ENCODE peak calls at places on chromosomes 6 and 20, in eight cellular contexts. One of them, this sample, is unnamed.

GRCh38 chr6:7050911-7051779 is 56.6 kb upstream of the RREB1 start:
- DNase-seq in mucosa of gallbladder: peak
- DNase-seq in Panc1: no peak
- DNase-seq in activated naive CD8-positive, alpha-beta T cell treated with anti-CD3 and anti-CD28 coated beads, Interleukin-2, amount 50 U/mL, for 24 hours: peak
- DNase-seq in stimulated activated CD4-positive, alpha-beta T cell treated with anti-CD3 and anti-CD28 coated beads, Interleukin-1b, Interleukin-23, amount 100 ng/mL, for 48 hours: peak
- DNase-seq in endothelial cell of umbilical vein: peak
- DNase-seq in AG09319: no peak
- DNase-seq in T-helper 2 cell: peak
- DNase-seq in this sample: peak

GRCh38 chr6:137258170-137258569 is 39.0 kb upstream of the IFNGR1 start:
- DNase-seq in endothelial cell of umbilical vein: no peak
- DNase-seq in stimulated activated CD4-positive, alpha-beta T cell treated with anti-CD3 and anti-CD28 coated beads, Interleukin-1b, Interleukin-23, amount 100 ng/mL, for 48 hours: no peak
- DNase-seq in mucosa of gallbladder: no peak
- DNase-seq in AG09319: no peak
- DNase-seq in activated naive CD8-positive, alpha-beta T cell treated with anti-CD3 and anti-CD28 coated beads, Interleukin-2, amount 50 U/mL, for 24 hours: no peak
- DNase-seq in Panc1: no peak
- DNase-seq in T-helper 2 cell: no peak
- DNase-seq in this sample: no peak

GRCh38 chr6:79630400-79630882 is 688 bp upstream of the SH3BGRL2 start:
- DNase-seq in stimulated activated CD4-positive, alpha-beta T cell treated with anti-CD3 and anti-CD28 coated beads, Interleukin-1b, Interleukin-23, amount 100 ng/mL, for 48 hours: no peak
- DNase-seq in Panc1: no peak
- DNase-seq in endothelial cell of umbilical vein: no peak
- DNase-seq in AG09319: no peak
- DNase-seq in mucosa of gallbladder: no peak
- DNase-seq in T-helper 2 cell: no peak
- DNase-seq in activated naive CD8-positive, alpha-beta T cell treated with anti-CD3 and anti-CD28 coated beads, Interleukin-2, amount 50 U/mL, for 24 hours: no peak
- DNase-seq in this sample: no peak

GRCh38 chr6:87919001-87919400 is 128.6 kb upstream of the SPACA1 start:
- DNase-seq in endothelial cell of umbilical vein: no peak
- DNase-seq in Panc1: no peak
- DNase-seq in T-helper 2 cell: no peak
- DNase-seq in AG09319: no peak
- DNase-seq in mucosa of gallbladder: no peak
- DNase-seq in stimulated activated CD4-positive, alpha-beta T cell treated with anti-CD3 and anti-CD28 coated beads, Interleukin-1b, Interleukin-23, amount 100 ng/mL, for 48 hours: no peak
- DNase-seq in activated naive CD8-positive, alpha-beta T cell treated with anti-CD3 and anti-CD28 coated beads, Interleukin-2, amount 50 U/mL, for 24 hours: no peak
- DNase-seq in this sample: no peak

GRCh38 chr6:36122495-36123269 is 7.6 kb upstream of the MAPK13 start:
- DNase-seq in Panc1: no peak
- DNase-seq in AG09319: no peak
- DNase-seq in mucosa of gallbladder: no peak
- DNase-seq in endothelial cell of umbilical vein: no peak
- DNase-seq in stimulated activated CD4-positive, alpha-beta T cell treated with anti-CD3 and anti-CD28 coated beads, Interleukin-1b, Interleukin-23, amount 100 ng/mL, for 48 hours: no peak
- DNase-seq in activated naive CD8-positive, alpha-beta T cell treated with anti-CD3 and anti-CD28 coated beads, Interleukin-2, amount 50 U/mL, for 24 hours: no peak
- DNase-seq in T-helper 2 cell: no peak
- DNase-seq in this sample: no peak

GRCh38 chr6:26003102-26003694 is 40.6 kb downstream of the TRIM38 start:
- DNase-seq in stimulated activated CD4-positive, alpha-beta T cell treated with anti-CD3 and anti-CD28 coated beads, Interleukin-1b, Interleukin-23, amount 100 ng/mL, for 48 hours: peak
- DNase-seq in T-helper 2 cell: no peak
- DNase-seq in activated naive CD8-positive, alpha-beta T cell treated with anti-CD3 and anti-CD28 coated beads, Interleukin-2, amount 50 U/mL, for 24 hours: peak
- DNase-seq in Panc1: peak
- DNase-seq in endothelial cell of umbilical vein: peak
- DNase-seq in mucosa of gallbladder: peak
- DNase-seq in AG09319: no peak
- DNase-seq in this sample: peak

GRCh38 chr6:117548797-117549301 is 53.5 kb downstream of the GOPC start:
- DNase-seq in AG09319: no peak
- DNase-seq in Panc1: no peak
- DNase-seq in stimulated activated CD4-positive, alpha-beta T cell treated with anti-CD3 and anti-CD28 coated beads, Interleukin-1b, Interleukin-23, amount 100 ng/mL, for 48 hours: peak
- DNase-seq in endothelial cell of umbilical vein: peak
- DNase-seq in mucosa of gallbladder: no peak
- DNase-seq in T-helper 2 cell: peak
- DNase-seq in activated naive CD8-positive, alpha-beta T cell treated with anti-CD3 and anti-CD28 coated beads, Interleukin-2, amount 50 U/mL, for 24 hours: peak
- DNase-seq in this sample: peak

GRCh38 chr6:169564453-169565240 is 137.2 kb downstream of the WDR27 start:
- DNase-seq in endothelial cell of umbilical vein: no peak
- DNase-seq in mucosa of gallbladder: no peak
- DNase-seq in activated naive CD8-positive, alpha-beta T cell treated with anti-CD3 and anti-CD28 coated beads, Interleukin-2, amount 50 U/mL, for 24 hours: no peak
- DNase-seq in stimulated activated CD4-positive, alpha-beta T cell treated with anti-CD3 and anti-CD28 coated beads, Interleukin-1b, Interleukin-23, amount 100 ng/mL, for 48 hours: no peak
- DNase-seq in T-helper 2 cell: no peak
- DNase-seq in AG09319: no peak
- DNase-seq in Panc1: no peak
- DNase-seq in this sample: no peak

GRCh38 chr20:54014301-54014914 is 56.0 kb downstream of the BCAS1 start:
- DNase-seq in Panc1: no peak
- DNase-seq in stimulated activated CD4-positive, alpha-beta T cell treated with anti-CD3 and anti-CD28 coated beads, Interleukin-1b, Interleukin-23, amount 100 ng/mL, for 48 hours: no peak
- DNase-seq in activated naive CD8-positive, alpha-beta T cell treated with anti-CD3 and anti-CD28 coated beads, Interleukin-2, amount 50 U/mL, for 24 hours: no peak
- DNase-seq in mucosa of gallbladder: no peak
- DNase-seq in T-helper 2 cell: no peak
- DNase-seq in AG09319: no peak
- DNase-seq in endothelial cell of umbilical vein: no peak
- DNase-seq in this sample: no peak

GRCh38 chr6:150403458-150404245 is 34.8 kb downstream of the IYD start:
- DNase-seq in stimulated activated CD4-positive, alpha-beta T cell treated with anti-CD3 and anti-CD28 coated beads, Interleukin-1b, Interleukin-23, amount 100 ng/mL, for 48 hours: no peak
- DNase-seq in Panc1: no peak
- DNase-seq in endothelial cell of umbilical vein: peak
- DNase-seq in mucosa of gallbladder: peak
- DNase-seq in T-helper 2 cell: no peak
- DNase-seq in activated naive CD8-positive, alpha-beta T cell treated with anti-CD3 and anti-CD28 coated beads, Interleukin-2, amount 50 U/mL, for 24 hours: no peak
- DNase-seq in AG09319: no peak
- DNase-seq in this sample: peak

This sample was measured in HT1080.